ENCODE peak calls at places on chromosomes 7 and 10, in eight cellular contexts. One of them, this sample, is unnamed.

GRCh38 chr10:63217120-63217605 is 84.0 kb downstream of the NRBF2 start:
- DNase-seq in left colon: no peak
- DNase-seq in progenitor cell of endocrine pancreas: no peak
- DNase-seq in NCI-H146: peak; percentile 47
- DNase-seq in T-helper 9 cell: no peak
- DNase-seq in AG10803: peak; percentile 67
- DNase-seq in sciatic nerve: no peak
- DNase-seq in HepG2: peak; percentile 44
- DNase-seq in this sample: peak; percentile 54

GRCh38 chr10:62047240-62047897 is 145.9 kb downstream of the ARID5B start:
- DNase-seq in sciatic nerve: no peak
- DNase-seq in NCI-H146: no peak
- DNase-seq in T-helper 9 cell: no peak
- DNase-seq in left colon: no peak
- DNase-seq in progenitor cell of endocrine pancreas: no peak
- DNase-seq in HepG2: no peak
- DNase-seq in AG10803: no peak
- DNase-seq in this sample: no peak

GRCh38 chr10:72038458-72039001 is 49.8 kb downstream of the SPOCK2 start:
- DNase-seq in AG10803: peak; percentile 76
- DNase-seq in HepG2: peak; percentile 94
- DNase-seq in progenitor cell of endocrine pancreas: no peak
- DNase-seq in T-helper 9 cell: no peak
- DNase-seq in left colon: no peak
- DNase-seq in sciatic nerve: no peak
- DNase-seq in NCI-H146: no peak
- DNase-seq in this sample: no peak

GRCh38 chr7:112798199-112799159 is 8.3 kb upstream of the TMEM168 start:
- DNase-seq in sciatic nerve: no peak
- DNase-seq in left colon: no peak
- DNase-seq in AG10803: no peak
- DNase-seq in T-helper 9 cell: no peak
- DNase-seq in HepG2: no peak
- DNase-seq in NCI-H146: no peak
- DNase-seq in progenitor cell of endocrine pancreas: no peak
- DNase-seq in this sample: peak; percentile 13

GRCh38 chr7:125467996-125468854 is 538.6 kb upstream of the POT1 start:
- DNase-seq in HepG2: no peak
- DNase-seq in AG10803: no peak
- DNase-seq in progenitor cell of endocrine pancreas: no peak
- DNase-seq in NCI-H146: peak; percentile 1
- DNase-seq in left colon: no peak
- DNase-seq in T-helper 9 cell: no peak
- DNase-seq in sciatic nerve: no peak
- DNase-seq in this sample: no peak

GRCh38 chr10:93827035-93827804 is 66.6 kb upstream of the SLC35G1 start:
- DNase-seq in HepG2: no peak
- DNase-seq in NCI-H146: no peak
- DNase-seq in T-helper 9 cell: no peak
- DNase-seq in sciatic nerve: no peak
- DNase-seq in AG10803: no peak
- DNase-seq in progenitor cell of endocrine pancreas: no peak
- DNase-seq in left colon: no peak
- DNase-seq in this sample: no peak

GRCh38 chr7:44384586-44385383 is 59.4 kb upstream of the CAMK2B start:
- DNase-seq in AG10803: no peak
- DNase-seq in T-helper 9 cell: no peak
- DNase-seq in left colon: peak; percentile 17
- DNase-seq in NCI-H146: no peak
- DNase-seq in HepG2: no peak
- DNase-seq in progenitor cell of endocrine pancreas: no peak
- DNase-seq in sciatic nerve: peak; percentile 48
- DNase-seq in this sample: peak; percentile 73

GRCh38 chr7:30812676-30813075 is 41.5 kb downstream of the MINDY4 start:
- DNase-seq in sciatic nerve: no peak
- DNase-seq in NCI-H146: no peak
- DNase-seq in AG10803: no peak
- DNase-seq in progenitor cell of endocrine pancreas: no peak
- DNase-seq in T-helper 9 cell: no peak
- DNase-seq in HepG2: no peak
- DNase-seq in left colon: no peak
- DNase-seq in this sample: no peak

GRCh38 chr7:105876964-105877601 is 684 bp upstream of the ATXN7L1 start:
- DNase-seq in progenitor cell of endocrine pancreas: peak; percentile 50
- DNase-seq in T-helper 9 cell: no peak
- DNase-seq in AG10803: peak; percentile 40
- DNase-seq in NCI-H146: peak; percentile 56
- DNase-seq in left colon: peak; percentile 66
- DNase-seq in sciatic nerve: peak; percentile 78
- DNase-seq in HepG2: peak; percentile 60
- DNase-seq in this sample: peak; percentile 49